ENCODE peak calls at places on chromosomes 3 and 15, in four cellular contexts. One of them, this sample, is unnamed.

GRCh38 chr3:172217877-172218276 is 178.5 kb downstream of the FNDC3B start:
- DNase-seq in AML-193: no peak
- DNase-seq in endothelial cell: no peak
- DNase-seq in hypothalamus: no peak
- DNase-seq in this sample: no peak

GRCh38 chr3:114362815-114363214 is 69.0 kb downstream of the TIGIT start:
- DNase-seq in AML-193: peak; percentile 40
- DNase-seq in endothelial cell: no peak
- DNase-seq in hypothalamus: no peak
- DNase-seq in this sample: no peak

GRCh38 chr3:108845709-108846293 is 23.2 kb downstream of the TRAT1 start:
- DNase-seq in AML-193: no peak
- DNase-seq in endothelial cell: no peak
- DNase-seq in hypothalamus: no peak
- DNase-seq in this sample: no peak

GRCh38 chr3:34008191-34008590 is 209.8 kb downstream of the PDCD6IP start:
- DNase-seq in AML-193: no peak
- DNase-seq in endothelial cell: no peak
- DNase-seq in hypothalamus: no peak
- DNase-seq in this sample: no peak

GRCh38 chr3:78887608-78888011 is 880.2 kb downstream of the ROBO1 start:
- DNase-seq in AML-193: no peak
- DNase-seq in endothelial cell: no peak
- DNase-seq in hypothalamus: no peak
- DNase-seq in this sample: no peak

GRCh38 chr3:106215047-106215446 is 346.2 kb upstream of the CBLB start:
- DNase-seq in AML-193: no peak
- DNase-seq in endothelial cell: no peak
- DNase-seq in hypothalamus: no peak
- DNase-seq in this sample: no peak

GRCh38 chr3:27093771-27094170 is 275.4 kb downstream of the NEK10 start:
- DNase-seq in AML-193: no peak
- DNase-seq in endothelial cell: no peak
- DNase-seq in hypothalamus: no peak
- DNase-seq in this sample: no peak

GRCh38 chr3:71101014-71101413 is 482.5 kb downstream of the FOXP1 start:
- DNase-seq in AML-193: no peak
- DNase-seq in endothelial cell: no peak
- DNase-seq in hypothalamus: no peak
- DNase-seq in this sample: no peak

GRCh38 chr3:190585771-190586630 is 72.1 kb downstream of the IL1RAP start:
- DNase-seq in AML-193: peak; percentile 22
- DNase-seq in endothelial cell: no peak
- DNase-seq in hypothalamus: no peak
- DNase-seq in this sample: peak; percentile 56

GRCh38 chr3:99118381-99118780 is 216.9 kb upstream of the DCBLD2 start:
- DNase-seq in AML-193: no peak
- DNase-seq in endothelial cell: no peak
- DNase-seq in hypothalamus: no peak
- DNase-seq in this sample: no peak

GRCh38 chr3:186257866-186258265 is 104.2 kb downstream of the DGKG start:
- DNase-seq in AML-193: no peak
- DNase-seq in endothelial cell: no peak
- DNase-seq in hypothalamus: no peak
- DNase-seq in this sample: no peak

GRCh38 chr3:174442317-174442682 is 416.8 kb upstream of the NAALADL2 start:
- DNase-seq in AML-193: no peak
- DNase-seq in endothelial cell: no peak
- DNase-seq in hypothalamus: no peak
- DNase-seq in this sample: no peak

GRCh38 chr3:45790611-45791010 is 5.7 kb downstream of the SLC6A20 start:
- DNase-seq in AML-193: no peak
- DNase-seq in endothelial cell: no peak
- DNase-seq in hypothalamus: no peak
- DNase-seq in this sample: no peak

GRCh38 chr15:75452364-75452967 is 976 bp upstream of the SIN3A start:
- DNase-seq in AML-193: peak; percentile 53
- DNase-seq in endothelial cell: peak; percentile 60
- DNase-seq in hypothalamus: peak; percentile 73
- DNase-seq in this sample: peak; percentile 92

GRCh38 chr3:178203152-178203551 is 333.1 kb upstream of the KCNMB2 start:
- DNase-seq in AML-193: peak; percentile 48
- DNase-seq in endothelial cell: no peak
- DNase-seq in hypothalamus: no peak
- DNase-seq in this sample: peak; percentile 49

GRCh38 chr3:136602818-136603217 is 149.4 kb downstream of the STAG1 start:
- DNase-seq in AML-193: no peak
- DNase-seq in endothelial cell: no peak
- DNase-seq in hypothalamus: no peak
- DNase-seq in this sample: no peak

GRCh38 chr15:25185156-25185710 is 230.4 kb downstream of the SNRPN start:
- DNase-seq in AML-193: no peak
- DNase-seq in endothelial cell: no peak
- DNase-seq in hypothalamus: no peak
- DNase-seq in this sample: no peak

GRCh38 chr3:32872487-32873382 is 54.9 kb downstream of the TRIM71 start:
- DNase-seq in AML-193: no peak
- DNase-seq in endothelial cell: no peak
- DNase-seq in hypothalamus: no peak
- DNase-seq in this sample: no peak

GRCh38 chr15:77354064-77354463 is 65.8 kb downstream of the PEAK1 start:
- DNase-seq in AML-193: no peak
- DNase-seq in endothelial cell: no peak
- DNase-seq in hypothalamus: no peak
- DNase-seq in this sample: no peak

GRCh38 chr15:42427429-42428223 is 63.3 kb downstream of the ZNF106 start:
- DNase-seq in AML-193: no peak
- DNase-seq in endothelial cell: no peak
- DNase-seq in hypothalamus: no peak
- DNase-seq in this sample: no peak

GRCh38 chr3:98361289-98361688 is 7.6 kb downstream of the OR5K4 start:
- DNase-seq in AML-193: no peak
- DNase-seq in endothelial cell: no peak
- DNase-seq in hypothalamus: no peak
- DNase-seq in this sample: no peak

This sample was measured in KBM-7.